ENCODE peak calls at places on chromosomes 6 and 20, in four cellular contexts. M, R, U and Q are unnamed samples.

GRCh38 chr6:115753446-115753845 is 307.2 kb downstream of the FRK start:
- DNase-seq in U (no peak), M (no peak), R (no peak), Q (no peak)

GRCh38 chr6:87393026-87393622 is 14.6 kb upstream of the CFAP206 start:
- DNase-seq in M (peak; percentile 48), R (no peak), U (peak; percentile 59), Q (peak; percentile 42)

GRCh38 chr6:149233056-149233715 is 84.3 kb upstream of the TAB2 start:
- DNase-seq in U (peak; percentile 63), R (no peak), M (peak; percentile 34), Q (peak; percentile 49)

GRCh38 chr6:20778460-20778859 is 244.2 kb downstream of the CDKAL1 start:
- DNase-seq in U (no peak), R (no peak), M (no peak), Q (no peak)

GRCh38 chr6:152471459-152472070 is 165.6 kb downstream of the SYNE1 start:
- DNase-seq in U (no peak), M (no peak), R (no peak), Q (peak; percentile 25)

GRCh38 chr6:52731719-52732118 is 31.6 kb downstream of the GSTA2 start:
- DNase-seq in M (no peak), R (no peak), U (no peak), Q (no peak)

GRCh38 chr6:158031191-158031444 is 49.5 kb downstream of the SYNJ2 start:
- DNase-seq in R (no peak), U (no peak), M (no peak), Q (no peak)

GRCh38 chr20:45456632-45457031 is 12.9 kb upstream of the WFDC2 start:
- DNase-seq in U (peak; percentile 70), R (no peak), M (peak; percentile 34), Q (peak; percentile 49)

GRCh38 chr6:144353871-144354314 is 68.8 kb downstream of the UTRN start:
- DNase-seq in R (peak; percentile 77), M (no peak), U (no peak), Q (no peak)

GRCh38 chr6:44495036-44495901 is 107.8 kb downstream of the CDC5L start:
- DNase-seq in R (no peak), U (no peak), M (no peak), Q (no peak)

GRCh38 chr6:38867726-38868125 is 152.6 kb downstream of the DNAH8 start:
- DNase-seq in M (no peak), U (no peak), R (no peak), Q (no peak)

GRCh38 chr20:49669601-49670189 is 44.0 kb downstream of the B4GALT5 start:
- DNase-seq in R (peak; percentile 85), U (no peak), M (no peak), Q (no peak)

GRCh38 chr6:30163090-30163917 is at the start of gene TRIM15:
- DNase-seq in R (no peak), M (no peak), U (peak; percentile 90), Q (no peak)

GRCh38 chr20:62590301-62591121 is 51.8 kb upstream of the SLCO4A1 start:
- DNase-seq in M (no peak), R (no peak), U (no peak), Q (no peak)

GRCh38 chr6:4606016-4606415 is 170.2 kb upstream of the CDYL start:
- DNase-seq in M (no peak), R (no peak), U (no peak), Q (no peak)

GRCh38 chr6:137923866-137924616 is 57.0 kb downstream of the TNFAIP3 start:
- DNase-seq in U (no peak), R (no peak), M (no peak), Q (no peak)

GRCh38 chr6:11448038-11448437 is 89.5 kb upstream of the TMEM170B start:
- DNase-seq in R (no peak), M (no peak), U (no peak), Q (no peak)

GRCh38 chr6:80331522-80331921 is 225.1 kb downstream of the BCKDHB start:
- DNase-seq in R (no peak), U (no peak), M (no peak), Q (no peak)

GRCh38 chr6:20946037-20946436 is 411.8 kb downstream of the CDKAL1 start:
- DNase-seq in M (no peak), U (peak; percentile 35), R (peak; percentile 43), Q (no peak)

GRCh38 chr6:2866183-2866846 is 24.7 kb upstream of the SERPINB1 start:
- DNase-seq in M (no peak), U (no peak), R (peak; percentile 76), Q (no peak)

GRCh38 chr6:45420083-45420908 is 42.6 kb upstream of the SUPT3H start:
- DNase-seq in U (no peak), R (no peak), M (no peak), Q (no peak)

GRCh38 chr6:92806254-92806653 is 613.1 kb downstream of the EPHA7 start:
- DNase-seq in U (no peak), M (no peak), R (no peak), Q (no peak)

GRCh38 chr6:14921170-14921569 is 324.7 kb upstream of the JARID2 start:
- DNase-seq in R (no peak), U (no peak), M (peak; percentile 26), Q (no peak)

GRCh38 chr20:37845261-37845681 is 57.7 kb upstream of the VSTM2L start:
- DNase-seq in R (no peak), U (no peak), M (no peak), Q (no peak)

GRCh38 chr6:157840261-157840660 is 17.2 kb downstream of the SNX9 start:
- DNase-seq in U (no peak), R (no peak), M (no peak), Q (no peak)

GRCh38 chr20:46905364-46906125 is 10.9 kb downstream of the EYA2 start:
- DNase-seq in U (no peak), M (no peak), R (no peak), Q (no peak)

DNA sequence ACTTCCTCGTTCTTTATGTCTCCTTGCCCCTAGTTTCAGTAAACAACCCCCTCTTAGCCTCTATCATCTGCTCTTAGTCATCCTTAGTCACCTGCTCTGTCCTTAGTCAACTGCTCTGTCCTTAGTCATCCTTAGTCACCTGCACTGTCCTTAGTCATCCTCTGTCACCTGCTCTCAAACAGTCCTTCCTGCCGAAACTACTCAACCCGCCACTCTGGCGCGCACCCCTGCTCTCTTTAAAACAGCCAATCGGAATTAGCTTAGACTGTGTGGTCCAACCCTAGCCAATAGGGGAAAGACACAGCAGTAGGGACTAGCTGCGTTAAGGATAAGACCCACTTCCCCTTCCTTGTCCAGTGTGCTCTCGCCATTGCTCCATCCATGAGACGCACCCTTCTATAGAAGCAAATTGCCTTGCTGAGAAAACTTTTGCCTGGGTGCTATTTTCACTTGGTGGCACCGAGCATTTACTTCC is 73.9 kb downstream of the BACH2 start:
- DNase-seq in R (no peak), M (no peak), U (peak; percentile 27), Q (no peak)
- TF ChIP-seq FOXK2 in R (no peak), M (peak; percentile 57), U (no peak), Q (no peak)

GRCh38 chr20:10522328-10522727 is 87.2 kb downstream of the SLX4IP start:
- DNase-seq in R (no peak), U (no peak), M (no peak), Q (no peak)

GRCh38 chr20:10519361-10520048 is 84.4 kb downstream of the SLX4IP start:
- DNase-seq in M (no peak), U (no peak), R (peak; percentile 28), Q (no peak)

GRCh38 chr20:10523438-10523837 is 88.3 kb downstream of the SLX4IP start:
- DNase-seq in R (no peak), M (no peak), U (no peak), Q (no peak)

GRCh38 chr20:10521836-10522235 is 86.7 kb downstream of the SLX4IP start:
- DNase-seq in U (no peak), M (no peak), R (no peak), Q (no peak)

DNA sequence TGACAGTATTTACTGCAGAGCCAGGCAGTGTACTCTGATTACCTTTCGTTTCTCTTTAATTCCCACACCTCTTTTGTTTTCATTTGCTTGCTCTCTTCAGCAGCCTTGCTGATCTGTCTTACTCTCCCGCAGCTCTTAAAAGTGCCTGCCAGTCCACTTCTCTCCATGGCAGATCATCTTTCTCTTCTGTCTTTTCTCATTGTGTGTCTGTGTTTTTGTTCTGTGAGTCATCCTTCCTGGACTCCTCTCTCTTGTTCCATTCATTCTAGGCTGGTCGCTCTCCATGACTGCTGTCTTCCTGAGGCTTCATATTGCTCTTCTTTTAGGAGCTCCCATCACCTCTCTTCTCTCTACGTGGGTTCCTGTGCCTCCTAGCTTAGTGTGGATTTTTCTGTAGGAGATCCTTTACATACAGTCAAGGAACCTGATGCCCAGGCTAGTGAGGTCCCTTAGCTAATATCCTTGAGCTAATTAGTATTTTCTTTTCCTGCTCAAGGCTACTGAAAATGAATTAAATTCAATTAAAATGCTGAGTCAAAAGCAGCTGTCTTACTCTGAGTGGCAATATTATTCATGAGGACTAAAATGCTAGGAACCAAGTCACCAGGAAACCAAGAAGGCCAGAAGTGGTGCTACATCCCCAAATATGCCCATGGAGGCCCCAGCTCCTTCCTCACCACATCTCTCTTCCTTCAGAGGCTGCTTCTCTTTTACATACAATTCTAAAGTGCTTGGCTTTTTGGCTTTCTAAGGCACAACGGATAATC is 86.1 kb downstream of the SLX4IP start:
- DNase-seq in R (no peak), U (peak; percentile 56), M (no peak), Q (no peak)
- TF ChIP-seq FOXK2 in R (no peak), U (no peak), M (no peak), Q (no peak)

DNA sequence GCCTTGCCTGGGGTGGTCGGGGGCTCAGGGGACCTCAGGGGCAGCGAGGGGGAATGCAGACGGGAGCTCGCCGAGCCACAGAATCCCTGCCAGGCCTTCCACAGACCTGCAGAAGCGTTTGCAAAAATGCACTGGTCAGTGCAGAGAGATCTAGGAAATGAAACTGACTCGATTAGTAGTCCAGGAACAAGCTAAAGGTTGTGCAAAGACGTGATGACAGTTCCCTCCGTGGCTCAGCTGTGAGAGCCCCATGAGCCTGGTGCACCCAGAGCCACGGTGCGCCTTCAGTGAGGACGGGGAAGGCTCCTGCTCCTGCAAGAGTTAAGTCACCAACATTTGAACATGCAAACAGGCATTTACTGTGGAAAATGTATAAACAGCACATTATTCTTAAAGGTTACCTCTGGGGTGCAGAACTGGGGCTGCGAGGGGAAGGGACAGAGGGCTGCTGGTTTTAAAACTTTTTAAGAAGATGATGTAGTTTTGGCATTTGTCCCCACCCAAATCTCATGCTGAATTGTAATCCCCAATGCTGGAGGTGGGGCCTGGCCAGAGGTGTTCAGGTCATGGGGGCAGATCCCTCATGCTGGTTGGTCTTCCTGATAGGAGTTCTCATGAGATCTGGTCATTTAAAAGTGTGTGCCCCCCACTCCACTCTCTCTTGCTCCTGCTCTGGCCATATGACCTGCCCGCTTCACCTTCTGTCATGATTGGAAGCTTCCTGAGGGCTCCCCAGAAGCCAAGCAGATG is 147.3 kb downstream of the DLL1 start:
- DNase-seq in R (no peak), U (no peak), M (no peak), Q (no peak)
- TF ChIP-seq FOXK2 in R (no peak), U (no peak), M (no peak), Q (no peak)

DNA sequence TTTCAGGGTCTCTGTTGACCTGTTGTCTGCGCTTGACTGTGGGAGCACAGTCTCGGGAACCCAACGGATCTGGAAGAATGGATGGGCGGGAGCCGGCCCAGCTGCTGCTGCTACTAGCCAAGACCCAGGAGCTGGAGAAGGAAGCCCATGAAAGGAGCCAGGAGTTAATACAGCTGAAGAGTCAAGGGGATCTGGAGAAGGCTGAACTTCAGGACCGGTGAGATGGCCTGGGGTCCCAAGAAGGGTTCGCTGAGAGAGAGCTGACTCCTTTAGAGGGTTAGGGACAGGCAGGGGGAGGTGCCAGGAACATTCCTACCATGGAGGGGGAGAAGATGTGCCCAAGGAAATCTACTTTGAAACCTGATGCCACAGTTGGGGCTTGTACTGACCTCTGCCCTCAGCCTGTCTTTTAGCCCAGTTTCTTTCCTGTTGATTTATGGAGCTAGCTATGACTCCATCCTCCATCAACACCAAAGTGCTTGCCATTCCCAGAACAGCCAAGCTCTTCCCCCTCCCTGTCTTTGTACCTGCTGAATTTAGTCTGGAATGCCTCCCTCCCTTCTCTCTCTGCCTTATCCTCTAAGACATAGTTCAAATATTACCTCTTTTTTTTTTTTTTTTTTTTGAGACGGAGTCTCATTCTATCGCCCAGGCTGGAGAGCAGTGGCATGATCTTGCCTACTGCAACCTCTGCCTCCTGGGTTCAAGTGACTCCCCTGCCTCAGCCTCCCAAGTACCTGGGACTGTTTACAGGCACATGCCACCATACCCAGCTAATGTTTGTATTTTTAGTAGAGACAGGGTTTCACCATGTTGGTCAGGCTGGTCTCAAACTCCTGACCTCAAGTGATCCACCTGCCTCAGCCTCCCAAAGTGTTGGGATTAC is 12.2 kb downstream of the CEP250 start:
- DNase-seq in U (peak; percentile 91), R (no peak), M (no peak), Q (no peak)
- TF ChIP-seq FOXK2 in U (peak; percentile 79), R (no peak), M (no peak), Q (no peak)